ENCODE peak calls at places on chromosomes 4 and X, in six cellular contexts. O, I, T, R, G and P are unnamed samples.

GRCh38 chr4:62288803-62289541 is 1088.8 kb downstream of the ADGRL3 start:
- DNase-seq in R (no peak), G (peak; percentile 76), T (no peak), I (no peak), O (no peak), P (no peak)

GRCh38 chr4:87530868-87531267 is 1.7 kb upstream of the SPARCL1 start:
- DNase-seq in O (no peak), I (no peak), T (no peak), G (no peak), R (no peak), P (peak; percentile 86)

GRCh38 chr4:110361921-110362320 is 114.0 kb upstream of the ENPEP start:
- DNase-seq in R (no peak), G (no peak), I (no peak), O (peak; percentile 81), T (no peak), P (no peak)

GRCh38 chrX:112731793-112732192 is 52.1 kb upstream of the LHFPL1 start:
- DNase-seq in G (no peak), O (no peak), R (no peak), I (peak; percentile 18), T (no peak), P (no peak)

GRCh38 chrX:78092296-78092695 is 11.8 kb upstream of the PGK1 start:
- DNase-seq in O (peak; percentile 84), G (peak; percentile 21), R (no peak), T (peak; percentile 51), I (peak; percentile 7), P (no peak)

GRCh38 chr4:28686618-28687017 is 1826.0 kb downstream of the STIM2 start:
- DNase-seq in T (peak; percentile 11), I (peak; percentile 24), G (peak; percentile 27), O (peak; percentile 16), R (no peak), P (no peak)

GRCh38 chrX:49754238-49754857 is 58.6 kb upstream of the PAGE1 start:
- DNase-seq in I (peak; percentile 16), G (peak; percentile 18), O (peak; percentile 65), T (peak; percentile 1), R (peak; percentile 4), P (no peak)

GRCh38 chrX:87098477-87098876 is 419.1 kb upstream of the KLHL4 start:
- DNase-seq in T (no peak), I (no peak), O (no peak), G (no peak), R (no peak), P (no peak)

GRCh38 chr4:8504279-8505007 is 63.9 kb downstream of the TRMT44 start:
- DNase-seq in T (no peak), I (no peak), R (no peak), O (no peak), G (no peak), P (no peak)

GRCh38 chr4:37447886-37448285 is 203.3 kb downstream of the NWD2 start:
- DNase-seq in G (no peak), O (no peak), T (no peak), I (no peak), R (no peak), P (no peak)

GRCh38 chrX:29187264-29187663 is 600.0 kb downstream of the IL1RAPL1 start:
- DNase-seq in T (no peak), R (no peak), I (no peak), O (no peak), G (no peak), P (no peak)